ENCODE peak calls at places on chromosomes 2 and 18, in four cellular contexts. E, T, H and N are unnamed samples.
A peak's percentile ranks its signal among the peaks of the same experiment; 100 is the strongest.

GRCh38 chr2:229431331-229431954 is 160.4 kb upstream of the PID1 start:
- DNase-seq in E (peak; percentile 61), T (no peak), H (peak; percentile 65), N (peak; percentile 65)

GRCh38 chr2:129732630-129733026 is 246.8 kb upstream of the RAB6C start:
- DNase-seq in E (no peak), T (no peak), H (no peak), N (no peak)

GRCh38 chr2:22536131-22536530 is 848.8 kb upstream of the KLHL29 start:
- DNase-seq in E (no peak), T (no peak), H (no peak), N (peak; percentile 10)

GRCh38 chr18:38028941-38029340 is 463.3 kb upstream of the CELF4 start:
- DNase-seq in E (no peak), T (no peak), H (no peak), N (no peak)

GRCh38 chr18:74278983-74279382 is 12.8 kb downstream of the CYB5A start:
- DNase-seq in E (no peak), T (no peak), H (no peak), N (no peak)

GRCh38 chr18:10417679-10418078 is 36.8 kb upstream of the APCDD1 start:
- DNase-seq in E (no peak), T (no peak), H (peak; percentile 44), N (no peak)

GRCh38 chr18:67483952-67484351 is 32.6 kb downstream of the DSEL start:
- DNase-seq in E (no peak), T (no peak), H (no peak), N (no peak)

GRCh38 chr2:160756481-160756880 is 262.9 kb upstream of the RBMS1 start:
- DNase-seq in E (no peak), T (no peak), H (no peak), N (no peak)

GRCh38 chr2:238868067-238868524 is 20.2 kb downstream of the TWIST2 start:
- DNase-seq in E (no peak), T (no peak), H (peak; percentile 75), N (peak; percentile 71)

GRCh38 chr18:30855762-30856161 is 186.8 kb downstream of the DSC3 start:
- DNase-seq in E (no peak), T (no peak), H (no peak), N (no peak)

GRCh38 chr2:197575987-197576386 is 60.1 kb downstream of the MOB4 start:
- DNase-seq in E (no peak), T (peak; percentile 68), H (peak; percentile 73), N (peak; percentile 25)

GRCh38 chr2:193966590-193966989 is 1690.4 kb upstream of the SLC39A10 start:
- DNase-seq in E (no peak), T (no peak), H (peak; percentile 45), N (peak; percentile 83)

GRCh38 chr2:191296083-191297006 is 51.1 kb downstream of the MYO1B start:
- DNase-seq in E (no peak), T (no peak), H (peak; percentile 81), N (no peak)

GRCh38 chr2:8583400-8584173 is 98.3 kb upstream of the ID2 start:
- DNase-seq in E (peak; percentile 53), T (peak; percentile 85), H (no peak), N (peak; percentile 90)

GRCh38 chr2:8412082-8412481 is 269.8 kb upstream of the ID2 start:
- DNase-seq in E (no peak), T (no peak), H (peak; percentile 35), N (peak; percentile 12)

GRCh38 chr18:50986360-50987087 is 18.7 kb downstream of the ELAC1 start:
- DNase-seq in E (no peak), T (no peak), H (peak; percentile 82), N (peak; percentile 38)

GRCh38 chr2:100957971-100958653 is 44.0 kb upstream of the RPL31 start:
- DNase-seq in E (peak; percentile 39), T (peak; percentile 31), H (peak; percentile 100), N (peak; percentile 94)

GRCh38 chr2:12202301-12202700 is 455.9 kb downstream of the LPIN1 start:
- DNase-seq in E (no peak), T (no peak), H (peak; percentile 48), N (peak; percentile 34)

GRCh38 chr2:136117391-136117841 is 533 bp downstream of the CXCR4 start:
- DNase-seq in E (peak; percentile 54), T (peak; percentile 34), H (peak; percentile 20), N (peak; percentile 70)

GRCh38 chr18:75238100-75238499 is 27.5 kb downstream of the TSHZ1 start:
- DNase-seq in E (peak; percentile 54), T (no peak), H (no peak), N (no peak)

GRCh38 chr2:9737053-9737875 is 106.0 kb upstream of the TAF1B start:
- DNase-seq in E (no peak), T (no peak), H (peak; percentile 21), N (no peak)

GRCh38 chr2:98333922-98334321 is 12.3 kb upstream of the CNGA3 start:
- DNase-seq in E (no peak), T (no peak), H (no peak), N (peak; percentile 56)

GRCh38 chr2:240138275-240138984 is 2.0 kb downstream of the OTOS start:
- DNase-seq in E (no peak), T (no peak), H (no peak), N (no peak)

GRCh38 chr2:211879323-211879722 is 659.3 kb downstream of the ERBB4 start:
- DNase-seq in E (no peak), T (no peak), H (no peak), N (peak; percentile 33)

GRCh38 chr2:172674034-172674967 is 61.3 kb upstream of the RAPGEF4 start:
- DNase-seq in E (no peak), T (peak; percentile 25), H (peak; percentile 38), N (peak; percentile 22)

GRCh38 chr2:218285604-218286003 is 6.7 kb downstream of the TMBIM1 start:
- DNase-seq in E (peak; percentile 62), T (peak; percentile 74), H (peak; percentile 89), N (peak; percentile 85)

GRCh38 chr2:24007693-24008092 is 2.2 kb upstream of the MFSD2B start:
- DNase-seq in E (no peak), T (no peak), H (no peak), N (no peak)

GRCh38 chr2:26590439-26590838 is 50.7 kb downstream of the CIB4 start:
- DNase-seq in E (no peak), T (no peak), H (no peak), N (no peak)

GRCh38 chr2:20674974-20675679 is 8.2 kb downstream of the GDF7 start:
- DNase-seq in E (no peak), T (peak; percentile 72), H (peak; percentile 67), N (peak; percentile 88)

GRCh38 chr2:233841183-233841582 is 13.2 kb downstream of the HJURP start:
- DNase-seq in E (no peak), T (no peak), H (no peak), N (no peak)

GRCh38 chr2:20629181-20629580 is 21.7 kb downstream of the HS1BP3 start:
- DNase-seq in E (no peak), T (no peak), H (no peak), N (no peak)

GRCh38 chr2:227577555-227577954 is 21.1 kb upstream of the SCYGR2 start:
- DNase-seq in E (no peak), T (no peak), H (no peak), N (no peak)

GRCh38 chr2:234967201-234967873 is 15.5 kb downstream of the SH3BP4 start:
- DNase-seq in E (no peak), T (no peak), H (no peak), N (peak; percentile 19)

GRCh38 chr18:54742120-54742519 is 86.2 kb upstream of the RAB27B start:
- DNase-seq in E (no peak), T (no peak), H (peak; percentile 1), N (no peak)